ENCODE peak calls at places on chromosomes 7 and 10, in five cellular contexts. One of them, this sample, is unnamed.

GRCh38 chr10:92848441-92849233 is at the start of gene EXOC6:
- DNase-seq in esophagus muscularis mucosa: no peak
- DNase-seq in stomach: peak
- DNase-seq in HL-60: peak
- DNase-seq in Panc1: peak
- DNase-seq in this sample: no peak

GRCh38 chr10:118953999-118954398 is 75.5 kb upstream of the NANOS1 start:
- DNase-seq in esophagus muscularis mucosa: peak
- DNase-seq in HL-60: no peak
- DNase-seq in Panc1: no peak
- DNase-seq in stomach: peak
- DNase-seq in this sample: peak

GRCh38 chr7:19080076-19080475 is 37.4 kb downstream of the TWIST1 start:
- DNase-seq in esophagus muscularis mucosa: no peak
- DNase-seq in Panc1: no peak
- DNase-seq in HL-60: no peak
- DNase-seq in stomach: no peak
- DNase-seq in this sample: no peak

GRCh38 chr10:28246023-28246422 is 56.8 kb downstream of the MPP7 start:
- DNase-seq in stomach: no peak
- DNase-seq in Panc1: no peak
- DNase-seq in esophagus muscularis mucosa: no peak
- DNase-seq in HL-60: no peak
- DNase-seq in this sample: no peak

GRCh38 chr7:147535619-147536200 is 1054.9 kb upstream of the C7orf33 start:
- DNase-seq in HL-60: no peak
- DNase-seq in Panc1: no peak
- DNase-seq in stomach: no peak
- DNase-seq in esophagus muscularis mucosa: no peak
- DNase-seq in this sample: no peak

GRCh38 chr10:28906011-28906411 is 228.7 kb downstream of the BAMBI start:
- DNase-seq in HL-60: no peak
- DNase-seq in stomach: no peak
- DNase-seq in esophagus muscularis mucosa: no peak
- DNase-seq in Panc1: no peak
- DNase-seq in this sample: no peak

GRCh38 chr7:18276380-18276779 is 219.2 kb upstream of the HDAC9 start:
- DNase-seq in stomach: no peak
- DNase-seq in esophagus muscularis mucosa: no peak
- DNase-seq in Panc1: no peak
- DNase-seq in HL-60: no peak
- DNase-seq in this sample: no peak

GRCh38 chr7:108454674-108455523 is 1.3 kb downstream of the NRCAM start:
- DNase-seq in esophagus muscularis mucosa: no peak
- DNase-seq in HL-60: no peak
- DNase-seq in Panc1: no peak
- DNase-seq in stomach: no peak
- DNase-seq in this sample: no peak

GRCh38 chr7:151078233-151079040 is 2.2 kb downstream of the FASTK start:
- DNase-seq in esophagus muscularis mucosa: no peak
- DNase-seq in Panc1: no peak
- DNase-seq in HL-60: no peak
- DNase-seq in stomach: no peak
- DNase-seq in this sample: no peak

GRCh38 chr10:34295142-34295548 is 520.0 kb downstream of the PARD3 start:
- DNase-seq in HL-60: no peak
- DNase-seq in stomach: no peak
- DNase-seq in Panc1: no peak
- DNase-seq in esophagus muscularis mucosa: no peak
- DNase-seq in this sample: no peak

GRCh38 chr10:46028584-46029570 is 1.5 kb downstream of the NCOA4 start:
- DNase-seq in esophagus muscularis mucosa: no peak
- DNase-seq in Panc1: peak
- DNase-seq in stomach: no peak
- DNase-seq in HL-60: peak
- DNase-seq in this sample: no peak

GRCh38 chr7:151179287-151179860 is 7.7 kb downstream of the ASB10 start:
- DNase-seq in Panc1: no peak
- DNase-seq in HL-60: no peak
- DNase-seq in esophagus muscularis mucosa: no peak
- DNase-seq in stomach: no peak
- DNase-seq in this sample: no peak

GRCh38 chr7:24917510-24918239 is 62.3 kb downstream of the OSBPL3 start:
- DNase-seq in HL-60: no peak
- DNase-seq in Panc1: no peak
- DNase-seq in stomach: no peak
- DNase-seq in esophagus muscularis mucosa: no peak
- DNase-seq in this sample: no peak

GRCh38 chr10:104924101-104924795 is 283.2 kb downstream of the SORCS3 start:
- DNase-seq in stomach: no peak
- DNase-seq in Panc1: no peak
- DNase-seq in HL-60: no peak
- DNase-seq in esophagus muscularis mucosa: no peak
- DNase-seq in this sample: no peak

GRCh38 chr7:70574970-70575799 is 556.8 kb upstream of the GALNT17 start:
- DNase-seq in esophagus muscularis mucosa: no peak
- DNase-seq in Panc1: no peak
- DNase-seq in stomach: no peak
- DNase-seq in HL-60: no peak
- DNase-seq in this sample: no peak

GRCh38 chr10:106011189-106011744 is 1153.2 kb downstream of the SORCS1 start:
- DNase-seq in esophagus muscularis mucosa: no peak
- DNase-seq in stomach: no peak
- DNase-seq in Panc1: no peak
- DNase-seq in HL-60: no peak
- DNase-seq in this sample: no peak

GRCh38 chr10:48509061-48509772 is 95.7 kb downstream of the ARHGAP22 start:
- DNase-seq in stomach: peak
- DNase-seq in Panc1: no peak
- DNase-seq in HL-60: no peak
- DNase-seq in esophagus muscularis mucosa: no peak
- DNase-seq in this sample: peak

GRCh38 chr10:73581912-73582311 is 9.2 kb downstream of the USP54 start:
- DNase-seq in Panc1: no peak
- DNase-seq in esophagus muscularis mucosa: no peak
- DNase-seq in HL-60: no peak
- DNase-seq in stomach: no peak
- DNase-seq in this sample: no peak

GRCh38 chr10:103512166-103512565 is 18.7 kb downstream of the NEURL1 start:
- DNase-seq in esophagus muscularis mucosa: no peak
- DNase-seq in HL-60: no peak
- DNase-seq in Panc1: no peak
- DNase-seq in stomach: no peak
- DNase-seq in this sample: no peak

GRCh38 chr10:103512591-103513382 is 19.3 kb downstream of the NEURL1 start:
- DNase-seq in esophagus muscularis mucosa: no peak
- DNase-seq in HL-60: no peak
- DNase-seq in Panc1: no peak
- DNase-seq in stomach: peak
- DNase-seq in this sample: peak

GRCh38 chr10:103510791-103511757 is 17.6 kb downstream of the NEURL1 start:
- DNase-seq in HL-60: no peak
- DNase-seq in esophagus muscularis mucosa: no peak
- DNase-seq in stomach: no peak
- DNase-seq in Panc1: no peak
- DNase-seq in this sample: peak

GRCh38 chr10:103507235-103508191 is 14.0 kb downstream of the NEURL1 start:
- DNase-seq in stomach: no peak
- DNase-seq in Panc1: no peak
- DNase-seq in esophagus muscularis mucosa: no peak
- DNase-seq in HL-60: no peak
- DNase-seq in this sample: peak

GRCh38 chr10:103510046-103510685 is 16.7 kb downstream of the NEURL1 start:
- DNase-seq in esophagus muscularis mucosa: no peak
- DNase-seq in HL-60: no peak
- DNase-seq in stomach: no peak
- DNase-seq in Panc1: no peak
- DNase-seq in this sample: peak
- H3K27ac ChIP-seq in esophagus muscularis mucosa: no peak
- H3K27ac ChIP-seq in HL-60: no peak
- H3K27ac ChIP-seq in stomach: no peak
- H3K27ac ChIP-seq in Panc1: no peak
- H3K27ac ChIP-seq in this sample: no peak

DNA sequence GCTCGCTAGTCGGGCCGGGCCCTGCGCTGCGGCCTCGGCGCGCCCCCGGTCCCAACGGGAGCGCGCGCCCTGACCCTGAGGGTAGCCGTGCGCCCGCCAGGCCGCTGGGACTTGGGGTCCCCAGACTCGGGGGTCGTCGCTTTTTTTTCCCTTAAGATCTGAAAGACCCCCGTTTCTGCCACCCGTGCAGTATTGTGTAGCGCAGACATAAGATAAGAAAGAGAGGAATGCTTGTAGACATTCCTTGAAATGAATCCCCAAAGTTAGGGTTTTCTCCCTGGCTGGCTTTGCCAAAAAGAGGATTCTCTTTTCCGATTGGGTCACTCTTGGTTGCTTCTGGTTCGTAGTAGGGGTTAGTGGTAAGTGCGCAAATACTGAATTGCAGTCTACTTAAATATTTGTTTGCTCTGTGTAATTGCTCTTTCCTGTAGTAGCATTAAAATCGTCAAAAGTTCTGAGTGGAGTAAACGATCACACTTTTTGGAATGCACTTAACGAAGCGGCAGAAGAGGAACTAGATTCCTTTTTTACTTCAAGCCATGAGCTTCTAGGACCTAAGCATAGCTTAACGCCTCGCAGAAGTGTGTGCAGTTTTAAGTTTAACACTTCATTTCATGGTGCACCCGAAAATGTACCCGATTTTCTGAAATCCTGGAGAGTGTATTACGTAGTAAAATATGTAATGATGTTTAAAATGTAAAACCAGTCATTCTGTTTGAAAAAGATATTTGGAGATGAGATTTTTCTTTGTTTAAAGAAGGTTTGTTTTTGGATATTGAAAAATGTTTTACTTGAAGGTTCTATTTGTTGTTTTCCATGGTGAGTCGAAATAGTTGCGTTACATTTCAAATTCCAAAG is 1.3 kb downstream of the CUL1 start:
- DNase-seq in Panc1: peak
- DNase-seq in HL-60: peak
- DNase-seq in stomach: no peak
- DNase-seq in esophagus muscularis mucosa: no peak
- DNase-seq in this sample: no peak
- TF ChIP-seq POLR2AphosphoS5 in Panc1: no peak
- TF ChIP-seq POLR2AphosphoS5 in HL-60: no peak
- TF ChIP-seq POLR2AphosphoS5 in stomach: no peak
- TF ChIP-seq POLR2AphosphoS5 in esophagus muscularis mucosa: no peak
- TF ChIP-seq POLR2AphosphoS5 in this sample: no peak

GRCh38 chr7:22574756-22575517 is 74.9 kb upstream of the STEAP1B start:
- DNase-seq in HL-60: no peak
- DNase-seq in esophagus muscularis mucosa: no peak
- DNase-seq in Panc1: no peak
- DNase-seq in stomach: no peak
- DNase-seq in this sample: no peak

GRCh38 chr7:22581099-22581498 is 81.1 kb upstream of the STEAP1B start:
- DNase-seq in Panc1: no peak
- DNase-seq in HL-60: peak
- DNase-seq in stomach: no peak
- DNase-seq in esophagus muscularis mucosa: no peak
- DNase-seq in this sample: no peak

GRCh38 chr7:22578048-22578770 is 78.2 kb upstream of the STEAP1B start:
- DNase-seq in esophagus muscularis mucosa: no peak
- DNase-seq in Panc1: no peak
- DNase-seq in HL-60: no peak
- DNase-seq in stomach: no peak
- DNase-seq in this sample: no peak

GRCh38 chr7:22579961-22580360 is 80.0 kb upstream of the STEAP1B start:
- DNase-seq in Panc1: no peak
- DNase-seq in stomach: no peak
- DNase-seq in HL-60: no peak
- DNase-seq in esophagus muscularis mucosa: no peak
- DNase-seq in this sample: no peak

DNA sequence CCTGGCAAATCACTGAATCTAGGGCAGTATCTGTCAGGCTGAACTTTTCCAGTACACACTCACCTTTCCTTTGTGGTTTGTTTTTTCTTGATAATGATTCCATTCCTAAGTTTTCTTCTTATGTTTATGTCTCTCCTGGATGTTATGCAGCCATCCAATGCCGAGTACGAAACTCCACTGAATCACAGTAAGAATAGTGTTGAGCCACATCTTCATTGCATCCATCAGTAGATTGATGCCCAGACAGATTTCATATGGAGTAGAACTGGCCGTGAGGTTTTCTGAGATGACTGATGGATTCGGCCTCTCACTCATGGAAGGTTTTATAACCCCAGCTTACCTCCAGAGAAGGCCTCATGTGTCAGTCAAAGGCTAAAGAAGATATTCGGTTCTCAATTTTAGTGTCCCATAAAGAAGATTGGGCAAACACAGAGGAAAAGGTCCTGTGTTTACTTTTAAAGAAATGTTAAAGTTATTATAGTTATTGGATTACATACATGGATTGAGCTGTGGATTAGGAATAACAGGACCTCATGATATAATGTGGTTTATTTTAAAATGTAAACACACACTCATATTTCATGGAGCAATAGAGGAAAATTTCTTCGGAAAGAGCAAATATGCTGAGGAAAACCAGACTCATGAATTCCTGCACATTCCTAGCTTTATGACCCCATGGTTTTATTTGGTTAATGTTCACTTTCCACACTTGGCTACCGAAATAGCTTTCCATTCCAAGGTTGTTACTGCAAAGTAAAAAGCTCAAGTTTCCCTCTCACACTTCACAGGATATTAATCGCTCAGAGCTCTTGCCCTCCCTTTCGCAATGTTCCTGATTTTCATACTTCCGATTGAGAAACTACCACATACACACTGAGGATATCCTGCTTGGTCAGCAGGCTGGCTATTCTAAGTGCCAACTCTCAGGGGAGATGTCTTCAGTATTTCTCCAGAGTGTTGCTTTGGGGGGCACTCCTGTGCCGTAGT is 77.2 kb upstream of the STEAP1B start:
- DNase-seq in stomach: no peak
- DNase-seq in esophagus muscularis mucosa: no peak
- DNase-seq in HL-60: peak
- DNase-seq in Panc1: no peak
- DNase-seq in this sample: peak
- H3K27ac ChIP-seq in stomach: peak
- H3K27ac ChIP-seq in esophagus muscularis mucosa: peak
- H3K27ac ChIP-seq in HL-60: no peak
- H3K27ac ChIP-seq in Panc1: no peak
- H3K27ac ChIP-seq in this sample: peak

GRCh38 chr10:132961420-132961803 is 19.0 kb upstream of the CFAP46 start:
- DNase-seq in HL-60: no peak
- DNase-seq in esophagus muscularis mucosa: no peak
- DNase-seq in stomach: no peak
- DNase-seq in Panc1: no peak
- DNase-seq in this sample: no peak

GRCh38 chr10:132963430-132963960 is 21.1 kb upstream of the CFAP46 start:
- DNase-seq in HL-60: no peak
- DNase-seq in Panc1: no peak
- DNase-seq in esophagus muscularis mucosa: no peak
- DNase-seq in stomach: no peak
- DNase-seq in this sample: no peak

GRCh38 chr10:132962623-132963429 is 20.5 kb upstream of the CFAP46 start:
- DNase-seq in HL-60: no peak
- DNase-seq in Panc1: no peak
- DNase-seq in esophagus muscularis mucosa: no peak
- DNase-seq in stomach: no peak
- DNase-seq in this sample: no peak

GRCh38 chr10:132960651-132961419 is 18.5 kb upstream of the CFAP46 start:
- DNase-seq in Panc1: no peak
- DNase-seq in esophagus muscularis mucosa: no peak
- DNase-seq in stomach: no peak
- DNase-seq in HL-60: no peak
- DNase-seq in this sample: no peak

GRCh38 chr10:132961864-132962622 is 19.7 kb upstream of the CFAP46 start:
- DNase-seq in HL-60: no peak
- DNase-seq in stomach: peak
- DNase-seq in Panc1: no peak
- DNase-seq in esophagus muscularis mucosa: no peak
- DNase-seq in this sample: no peak
- TF ChIP-seq POLR2AphosphoS5 in HL-60: no peak
- TF ChIP-seq POLR2AphosphoS5 in stomach: no peak
- TF ChIP-seq POLR2AphosphoS5 in Panc1: no peak
- TF ChIP-seq POLR2AphosphoS5 in esophagus muscularis mucosa: no peak
- TF ChIP-seq POLR2AphosphoS5 in this sample: peak

This sample was measured in vagina.